ENCODE peak calls at places on chromosomes 12 and 14, in five cellular contexts. W, X, L, A and R are unnamed samples.

GRCh38 chr12:24595652-24596235 is 353.2 kb downstream of the BCAT1 start:
- DNase-seq in L (peak), W (peak), A (no peak), X (peak), R (no peak)

GRCh38 chr12:89976866-89977265 is 268.2 kb upstream of the ATP2B1 start:
- DNase-seq in W (no peak), L (no peak), A (no peak), X (no peak), R (no peak)

GRCh38 chr12:103548622-103549601 is 38.2 kb upstream of the STAB2 start:
- DNase-seq in A (no peak), W (peak), L (peak), X (peak), R (peak)

GRCh38 chr14:42277840-42278239 is 671.2 kb downstream of the LRFN5 start:
- DNase-seq in X (no peak), A (no peak), L (no peak), W (no peak), R (no peak)

GRCh38 chr14:63764103-63764502 is 36.2 kb upstream of the SGPP1 start:
- DNase-seq in W (no peak), A (no peak), L (no peak), X (peak), R (no peak)

GRCh38 chr14:101196795-101197590 is 293.5 kb upstream of the RTL1 start:
- DNase-seq in L (peak), W (peak), X (no peak), A (no peak), R (no peak)

GRCh38 chr12:49871263-49871561 is 28.3 kb upstream of the BCDIN3D start:
- DNase-seq in W (no peak), L (no peak), X (no peak), A (no peak), R (no peak)

GRCh38 chr14:24441485-24441884 is 1.1 kb downstream of the SDR39U1 start:
- DNase-seq in W (no peak), A (no peak), L (no peak), X (no peak), R (no peak)

GRCh38 chr14:41604793-41605534 is 1.7 kb upstream of the LRFN5 start:
- DNase-seq in L (no peak), W (no peak), X (no peak), A (no peak), R (no peak)

GRCh38 chr14:90444077-90444696 is 47.4 kb downstream of the CALM1 start:
- DNase-seq in W (no peak), X (peak), L (no peak), A (no peak), R (no peak)

GRCh38 chr14:38553586-38553985 is 297.7 kb upstream of the CLEC14A start:
- DNase-seq in X (no peak), A (no peak), W (no peak), L (no peak), R (no peak)

GRCh38 chr14:93200553-93200952 is 6.3 kb downstream of the GON7 start:
- DNase-seq in L (no peak), W (no peak), X (peak), A (no peak), R (no peak)

GRCh38 chr12:50271724-50272247 is 11.5 kb downstream of the LIMA1 start:
- DNase-seq in A (no peak), L (no peak), X (peak), W (no peak), R (no peak)

GRCh38 chr12:59149995-59150642 is 229.8 kb upstream of the LRIG3 start:
- DNase-seq in X (peak), W (peak), A (no peak), L (peak), R (peak)

GRCh38 chr12:15602051-15602672 is 187.0 kb downstream of the EPS8 start:
- DNase-seq in X (peak), W (no peak), A (no peak), L (no peak), R (no peak)

GRCh38 chr14:67738740-67739504 is 37.2 kb downstream of the RDH12 start:
- DNase-seq in X (peak), L (no peak), W (peak), A (no peak), R (no peak)

GRCh38 chr12:40105265-40105514 is 691 bp downstream of the SLC2A13 start:
- DNase-seq in L (peak), A (no peak), X (no peak), W (no peak), R (no peak)

GRCh38 chr12:54002915-54003339 is 3.0 kb downstream of the HOXC9 start:
- DNase-seq in A (no peak), L (no peak), X (no peak), W (no peak), R (no peak)

GRCh38 chr14:21168055-21168454 is 12.2 kb upstream of the OR5AU1 start:
- DNase-seq in X (no peak), A (no peak), L (no peak), W (no peak), R (no peak)

GRCh38 chr12:75550906-75551305 is 39.5 kb upstream of the KRR1 start:
- DNase-seq in W (no peak), L (no peak), X (no peak), A (no peak), R (no peak)

GRCh38 chr14:61215222-61216010 is 65.7 kb downstream of the TMEM30B start:
- DNase-seq in L (no peak), X (no peak), A (no peak), W (no peak), R (no peak)

GRCh38 chr12:48980953-48981756 is 3.0 kb downstream of the WNT1 start:
- DNase-seq in A (no peak), X (no peak), W (peak), L (peak), R (no peak)

GRCh38 chr12:23906329-23906728 is 43.1 kb downstream of the SOX5 start:
- DNase-seq in W (no peak), L (no peak), A (no peak), X (peak), R (no peak)

GRCh38 chr12:81081726-81082125 is 3.8 kb downstream of the ACSS3 start:
- DNase-seq in L (no peak), A (no peak), X (no peak), W (no peak), R (no peak)

GRCh38 chr12:89472508-89472907 is 52.1 kb downstream of the GALNT4 start:
- DNase-seq in W (no peak), L (no peak), A (no peak), X (no peak), R (no peak)

GRCh38 chr12:121064116-121064515 is 25.1 kb upstream of the OASL start:
- DNase-seq in W (no peak), L (no peak), X (no peak), A (no peak), R (no peak)

GRCh38 chr12:112252184-112252583 is 126.8 kb downstream of the TRAFD1 start:
- DNase-seq in X (no peak), W (no peak), L (no peak), A (no peak), R (no peak)

DNA sequence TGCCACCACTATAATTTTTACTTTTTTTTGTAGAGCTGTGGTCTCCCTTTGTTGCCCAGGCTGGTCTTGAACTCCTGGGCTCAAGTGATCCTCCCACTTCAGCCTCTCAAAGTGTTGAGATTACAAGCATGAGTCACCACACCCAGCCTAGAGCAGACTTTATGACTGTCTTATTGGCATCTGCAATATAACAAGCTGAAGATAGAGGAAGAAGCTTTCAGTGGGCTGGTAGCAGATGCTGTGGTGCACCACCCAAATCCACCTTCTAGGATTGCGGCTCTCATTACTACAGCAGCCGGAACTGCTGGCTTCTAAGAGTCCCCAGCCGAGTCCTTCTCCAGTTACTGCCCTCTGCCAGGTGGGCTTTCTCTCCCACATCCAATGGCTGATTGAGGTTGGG is 7.6 kb upstream of the STK38L start:
- DNase-seq in A (no peak), X (no peak), L (no peak), W (no peak), R (no peak)
- TF ChIP-seq TAF1 in A (no peak), X (no peak), L (no peak), W (no peak), R (no peak)

GRCh38 chr12:96193725-96194571 is at the start of gene ELK3:
- DNase-seq in A (peak), L (peak), W (peak), X (peak), R (peak)
- TF ChIP-seq POLR2AphosphoS5 in A (no peak), L (peak), W (no peak), X (no peak), R (no peak)

GRCh38 chr12:61487728-61488127 is 772.5 kb upstream of the USP15 start:
- DNase-seq in A (no peak), X (no peak), L (no peak), W (no peak), R (no peak)

DNA sequence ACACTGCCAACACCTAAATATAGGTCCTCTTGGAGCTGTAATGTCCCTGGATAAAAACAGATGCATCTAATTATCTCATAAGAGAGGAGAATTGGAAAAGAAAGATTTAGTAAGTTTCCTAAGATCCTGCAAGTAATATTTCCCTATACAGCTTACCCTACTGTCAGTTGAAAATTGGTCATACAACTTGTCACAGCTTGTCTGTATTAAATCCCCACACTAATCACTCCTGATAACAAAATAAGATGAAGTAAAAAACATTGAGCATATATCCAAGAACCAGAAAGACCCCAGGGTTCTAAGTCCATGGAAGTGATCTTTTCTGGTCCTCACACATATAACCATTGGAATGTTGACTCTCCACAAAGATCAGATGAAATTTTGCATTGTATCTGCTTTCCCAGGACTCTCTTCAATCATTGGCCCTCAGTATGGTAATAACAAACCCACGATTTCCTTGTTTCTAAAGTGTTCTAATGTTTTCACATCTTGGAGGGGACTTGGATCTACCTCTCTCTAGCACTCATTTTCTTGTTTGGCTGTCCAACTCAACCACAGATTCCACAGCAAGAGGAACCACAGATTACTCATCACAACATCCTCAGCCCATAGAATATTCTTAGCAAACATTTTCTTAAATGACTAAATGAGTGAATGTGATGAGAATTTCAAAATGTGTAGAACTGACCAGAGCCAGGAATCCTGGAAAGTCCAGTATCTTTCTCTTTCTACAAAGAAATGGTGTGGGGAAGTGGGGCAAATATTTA is 769.3 kb upstream of the USP15 start:
- DNase-seq in L (no peak), A (no peak), W (no peak), X (no peak), R (no peak)
- TF ChIP-seq TAF1 in L (no peak), A (no peak), W (no peak), X (no peak), R (no peak)

GRCh38 chr12:110124184-110124995 is at the start of gene IFT81:
- DNase-seq in W (peak), X (peak), L (peak), A (peak), R (peak)
- TF ChIP-seq POLR2AphosphoS5 in W (no peak), X (no peak), L (peak), A (no peak), R (peak)